ENCODE peak calls at places on chromosomes 3 and 15, in ten cellular contexts. O is GM06990; Z is testis; N is CD4-positive, CD25-positive, alpha-beta regulatory T cell; H is WERI-Rb-1; G is uterus; J is breast epithelium; P is GM23248; R is pancreas; M is ovary. X is an unnamed sample.

GRCh38 chr15:80639168-80639555 is 55.9 kb upstream of the ABHD17C start:
- DNase-seq in O (no peak), Z (no peak), N (no peak), H (no peak), G (no peak), J (no peak), P (no peak), R (no peak), M (no peak), X (no peak)

GRCh38 chr3:60175680-60176079 is 1075.6 kb downstream of the FHIT start:
- DNase-seq in O (no peak), Z (no peak), N (no peak), H (no peak), G (no peak), J (no peak), P (no peak), R (no peak), M (no peak), X (no peak)

GRCh38 chr3:184770541-184770940 is 41.4 kb upstream of the VPS8 start:
- DNase-seq in O (no peak), Z (no peak), N (no peak), H (no peak), G (no peak), J (no peak), P (no peak), R (no peak), M (no peak), X (no peak)

GRCh38 chr3:65703026-65703425 is 335.7 kb downstream of the MAGI1 start:
- DNase-seq in O (no peak), Z (no peak), N (no peak), H (no peak), G (no peak), J (no peak), P (no peak), R (no peak), M (no peak), X (no peak)

GRCh38 chr15:42037650-42038049 is 16.8 kb upstream of the PLA2G4E start:
- DNase-seq in O (no peak), Z (no peak), N (no peak), H (no peak), G (no peak), J (no peak), P (peak; percentile 14), R (peak; percentile 83), M (no peak), X (no peak)

GRCh38 chr3:21682231-21682630 is 68.8 kb downstream of the ZNF385D start:
- DNase-seq in O (no peak), Z (no peak), N (no peak), H (no peak), G (no peak), J (no peak), P (peak; percentile 31), R (no peak), M (no peak), X (no peak)

GRCh38 chr15:31845791-31846190 is 184.5 kb upstream of the CHRNA7 start:
- DNase-seq in O (no peak), Z (no peak), N (no peak), H (no peak), G (no peak), J (no peak), P (no peak), R (no peak), M (no peak), X (no peak)

GRCh38 chr3:51938780-51939425 is 2.8 kb downstream of the RRP9 start:
- DNase-seq in O (no peak), Z (no peak), N (no peak), H (no peak), G (no peak), J (no peak), P (no peak), R (no peak), M (no peak), X (peak; percentile 17)

DNA sequence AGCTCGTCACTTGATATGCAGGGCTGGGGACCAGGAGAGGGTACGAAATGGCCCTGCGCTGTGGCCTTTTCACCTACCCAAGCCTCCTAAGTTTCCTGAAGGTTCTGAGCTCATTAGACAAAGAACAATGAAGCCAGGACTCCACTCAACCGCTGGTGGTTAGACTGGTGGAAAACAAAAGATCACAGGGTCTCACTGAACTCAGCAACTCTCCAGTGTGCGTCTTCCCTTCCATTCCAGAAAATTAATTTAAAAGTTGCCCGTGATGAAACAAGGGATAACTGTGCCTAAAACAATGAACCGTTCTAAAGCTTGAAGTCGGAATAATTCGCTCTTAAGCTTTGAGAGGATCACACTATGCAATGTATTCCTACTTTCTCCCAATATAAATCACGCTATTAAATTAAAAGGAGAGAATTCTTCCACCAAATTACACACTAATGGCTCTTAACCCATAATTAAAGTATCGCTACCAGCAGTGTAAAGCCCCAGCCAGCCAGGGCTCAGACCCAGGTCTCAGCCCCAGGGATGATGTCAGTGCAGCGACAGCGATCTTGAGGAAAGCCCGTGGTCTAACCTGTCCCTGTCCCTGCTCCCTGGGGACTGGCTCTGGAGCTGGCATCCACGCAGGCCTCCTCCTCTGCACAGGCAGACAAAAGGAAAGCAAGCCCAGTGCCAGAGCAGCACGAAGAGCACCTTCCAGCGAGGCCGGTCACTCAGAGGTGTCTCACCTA is 4.9 kb downstream of the VGLL4 start:
- DNase-seq in O (no peak), Z (peak; percentile 54), N (no peak), H (peak; percentile 66), G (no peak), J (no peak), P (peak; percentile 37), R (no peak), M (no peak), X (no peak)
- H3K4me3 ChIP-seq in O (no peak overlapping the region), Z (no peak overlapping the region), N (no peak overlapping the region), H (peak overlapping the region; percentile 25), G (peak overlapping the region; percentile 14), J (peak overlapping the region; percentile 68), P (peak overlapping the region; percentile 66), R (no peak overlapping the region), M (peak overlapping the region; percentile 24), X (no peak overlapping the region)

GRCh38 chr3:42353632-42354031 is 56.8 kb downstream of the LYZL4 start:
- DNase-seq in O (no peak), Z (no peak), N (no peak), H (no peak), G (no peak), J (no peak), P (no peak), R (no peak), M (no peak), X (no peak)

GRCh38 chr3:42345811-42346210 is 64.6 kb downstream of the LYZL4 start:
- DNase-seq in O (no peak), Z (no peak), N (no peak), H (no peak), G (no peak), J (no peak), P (no peak), R (no peak), M (no peak), X (no peak)

GRCh38 chr3:42347928-42348327 is 62.5 kb downstream of the LYZL4 start:
- DNase-seq in O (no peak), Z (no peak), N (no peak), H (no peak), G (no peak), J (no peak), P (no peak), R (no peak), M (no peak), X (no peak)

GRCh38 chr3:42351221-42351620 is 59.2 kb downstream of the LYZL4 start:
- DNase-seq in O (no peak), Z (no peak), N (no peak), H (no peak), G (no peak), J (no peak), P (peak; percentile 62), R (no peak), M (no peak), X (no peak)

DNA sequence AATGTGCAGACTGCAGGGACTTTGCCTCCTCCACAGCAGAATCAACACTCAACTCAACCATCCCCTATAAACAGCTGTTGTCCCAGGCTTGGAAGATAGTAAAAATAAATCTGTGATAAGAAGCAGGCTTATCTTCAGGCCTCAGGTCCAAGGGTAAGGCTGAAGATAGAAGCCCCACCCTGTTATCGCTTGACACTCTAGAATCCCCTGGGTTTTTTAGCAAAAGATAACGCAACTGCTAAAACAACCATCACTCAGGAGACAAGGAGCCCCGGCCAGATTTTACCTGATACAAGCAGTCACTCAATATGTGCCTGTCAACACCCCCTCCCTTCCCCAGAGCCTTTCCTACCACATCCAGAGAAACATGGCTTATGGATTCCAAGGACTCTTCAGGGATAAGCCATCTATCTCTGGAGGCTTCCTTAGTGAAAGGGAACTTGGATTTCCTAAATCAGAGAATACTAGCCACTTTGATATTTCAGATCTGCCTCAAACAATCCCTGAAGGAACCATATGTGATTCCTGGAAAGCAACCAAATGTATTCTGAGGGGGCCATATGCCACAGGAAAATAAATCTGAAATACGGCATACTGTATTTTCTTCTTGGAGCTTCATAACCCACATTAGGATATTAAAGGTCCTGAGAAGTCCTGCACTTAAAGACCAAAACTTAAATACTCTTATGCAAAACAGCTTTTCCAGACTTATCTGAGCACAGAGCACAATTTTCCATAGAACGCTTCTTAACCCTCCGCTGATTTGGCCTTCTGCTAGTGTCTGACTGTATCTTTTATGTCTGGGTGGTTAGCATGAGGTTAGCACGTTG is 60.4 kb downstream of the LYZL4 start:
- DNase-seq in O (no peak), Z (no peak), N (no peak), H (no peak), G (no peak), J (no peak), P (no peak), R (no peak), M (no peak), X (no peak)
- H3K27me3 ChIP-seq in O (peaks cover 3% of the 10 kb centered on the region), Z (no peaks in the 10 kb centered on the region), N (peaks cover 2% of the 10 kb centered on the region), H (no peaks in the 10 kb centered on the region), G (no peaks in the 10 kb centered on the region), J (no peaks in the 10 kb centered on the region), P (peaks cover 16% of the 10 kb centered on the region), R (no peaks in the 10 kb centered on the region), M (no peaks in the 10 kb centered on the region), X (no peaks in the 10 kb centered on the region)

DNA sequence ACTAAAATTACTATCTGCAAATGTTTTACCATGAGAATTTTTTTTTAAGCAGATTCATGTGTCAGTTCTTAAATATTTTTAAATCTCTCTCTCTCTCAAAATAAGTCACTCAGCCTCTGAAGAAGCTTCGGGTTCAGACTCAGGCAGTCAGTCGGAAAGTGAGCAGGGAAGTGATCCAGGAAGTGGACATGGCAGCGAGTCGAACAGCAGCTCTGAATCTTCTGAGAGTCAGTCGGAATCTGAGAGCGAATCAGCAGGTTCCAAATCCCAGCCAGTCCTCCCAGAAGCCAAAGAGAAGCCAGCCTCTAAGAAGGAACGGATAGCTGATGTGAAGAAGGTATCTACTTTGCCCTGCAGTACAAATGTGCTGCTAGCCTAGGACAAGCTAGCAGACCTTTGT is 24.1 kb downstream of the CHD2 start:
- DNase-seq in O (no peak), Z (no peak), N (no peak), H (no peak), G (no peak), J (no peak), P (no peak), R (no peak), M (no peak), X (no peak)
- H3K36me3 ChIP-seq in O (peaks cover 20% of the 10 kb centered on the region), Z (no peaks in the 10 kb centered on the region), N (peaks cover 62% of the 10 kb centered on the region), H (peaks cover 63% of the 10 kb centered on the region), G (no peaks in the 10 kb centered on the region), J (peaks cover 5% of the 10 kb centered on the region), P (peaks cover 50% of the 10 kb centered on the region), R (no peaks in the 10 kb centered on the region), M (no peaks in the 10 kb centered on the region), X (peaks cover 22% of the 10 kb centered on the region)

DNA sequence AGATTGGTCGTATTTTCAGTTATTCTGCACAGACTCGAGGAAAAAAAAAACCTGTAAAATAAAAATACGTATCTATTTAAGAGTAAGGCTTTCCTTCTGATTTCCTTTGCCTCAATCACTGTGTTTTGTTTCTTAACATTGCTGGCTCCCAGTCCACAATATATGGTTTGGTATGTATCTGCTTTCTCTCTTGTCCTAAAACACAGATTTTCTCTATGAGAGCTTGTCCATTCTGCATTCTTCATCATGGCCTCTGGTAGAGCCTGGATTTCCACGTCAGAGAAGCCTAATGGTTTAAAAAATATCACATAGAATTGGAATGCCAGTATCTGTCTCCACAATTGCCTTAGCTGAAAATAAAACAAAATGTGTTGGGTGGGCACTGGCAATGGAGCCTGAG is 1.8 kb downstream of the CD200 start:
- DNase-seq in O (no peak), Z (no peak), N (no peak), H (no peak), G (no peak), J (no peak), P (no peak), R (no peak), M (no peak), X (no peak)
- H3K4me3 ChIP-seq in O (peak overlapping the region; percentile 37), Z (no peak overlapping the region), N (peak overlapping the region; percentile 76), H (no peak overlapping the region), G (peak overlapping the region; percentile 72), J (peak overlapping the region; percentile 59), P (no peak overlapping the region), R (no peak overlapping the region), M (peak overlapping the region; percentile 45), X (peak overlapping the region; percentile 80)

X was measured in H7.